ENCODE peak calls at places on chromosome 3, in four cellular contexts. O, N, M and Z are unnamed samples.

GRCh38 chr3:150736316-150736719 is 26.7 kb downstream of the SIAH2 start:
- DNase-seq in M (no peak), N (no peak), O (no peak), Z (no peak)

GRCh38 chr3:74167926-74168325 is 446.5 kb downstream of the CNTN3 start:
- DNase-seq in N (no peak), M (no peak), O (no peak), Z (no peak)

GRCh38 chr3:8709801-8710524 is 23.6 kb upstream of the CAV3 start:
- DNase-seq in O (no peak), N (no peak), M (no peak), Z (peak)

GRCh38 chr3:18580268-18580667 is 155.1 kb upstream of the SATB1 start:
- DNase-seq in N (no peak), M (peak), O (no peak), Z (no peak)

GRCh38 chr3:197444793-197445403 is 110.9 kb downstream of the BDH1 start:
- DNase-seq in N (peak), M (no peak), O (no peak), Z (no peak)

GRCh38 chr3:181725830-181726229 is 14.1 kb downstream of the SOX2 start:
- DNase-seq in O (no peak), M (no peak), N (no peak), Z (no peak)

GRCh38 chr3:62109534-62109933 is 263.8 kb downstream of the FEZF2 start:
- DNase-seq in O (no peak), M (peak), N (no peak), Z (no peak)

GRCh38 chr3:27311400-27311799 is 57.8 kb downstream of the NEK10 start:
- DNase-seq in M (peak), O (no peak), N (no peak), Z (no peak)

GRCh38 chr3:124157748-124158147 is 165.8 kb upstream of the ROPN1 start:
- DNase-seq in M (no peak), O (no peak), N (no peak), Z (no peak)

GRCh38 chr3:99925584-99925983 is 107.9 kb downstream of the CMSS1 start:
- DNase-seq in N (peak), O (peak), M (peak), Z (no peak)

GRCh38 chr3:148789156-148789555 is 38.5 kb upstream of the CPB1 start:
- DNase-seq in O (no peak), M (peak), N (no peak), Z (no peak)

GRCh38 chr3:16186565-16186964 is 12.1 kb downstream of the GALNT15 start:
- DNase-seq in N (no peak), O (no peak), M (no peak), Z (no peak)

GRCh38 chr3:76083992-76084391 is 298.6 kb upstream of the ZNF717 start:
- DNase-seq in N (no peak), O (no peak), M (peak), Z (no peak)

GRCh38 chr3:98699132-98699531 is 64.0 kb upstream of the ST3GAL6 start:
- DNase-seq in M (no peak), N (no peak), O (no peak), Z (no peak)

GRCh38 chr3:185089343-185089742 is 63.5 kb downstream of the C3orf70 start:
- DNase-seq in N (no peak), M (no peak), O (no peak), Z (no peak)

GRCh38 chr3:156497326-156497725 is 57.6 kb downstream of the SSR3 start:
- DNase-seq in O (no peak), M (peak), N (no peak), Z (no peak)

GRCh38 chr3:33003308-33003707 is 51.9 kb downstream of the CCR4 start:
- DNase-seq in N (no peak), O (no peak), M (no peak), Z (no peak)

GRCh38 chr3:136831461-136831860 is 12.5 kb downstream of the SLC35G2 start:
- DNase-seq in N (no peak), O (no peak), M (no peak), Z (no peak)

GRCh38 chr3:119781330-119782198 is at the start of gene NR1I2:
- DNase-seq in O (no peak), N (no peak), M (no peak), Z (no peak)
- TF ChIP-seq CTCF in O (no peak), N (no peak), M (no peak), Z (no peak)

GRCh38 chr3:10223676-10224639 is 24.3 kb upstream of the TATDN2 start:
- DNase-seq in N (no peak), M (no peak), O (no peak), Z (peak)
- TF ChIP-seq CTCF in N (no peak), M (no peak), O (no peak), Z (no peak)

GRCh38 chr3:7285502-7285901 is 424.6 kb downstream of the GRM7 start:
- DNase-seq in M (peak), O (no peak), N (no peak), Z (no peak)
- TF ChIP-seq CTCF in M (no peak), O (no peak), N (peak), Z (no peak)

GRCh38 chr3:81581966-81582599 is 179.4 kb downstream of the GBE1 start:
- DNase-seq in M (peak), N (no peak), O (peak), Z (peak)
- TF ChIP-seq CTCF in M (peak), N (peak), O (no peak), Z (peak)

GRCh38 chr3:4670352-4670751 is 177.2 kb downstream of the ITPR1 start:
- DNase-seq in M (no peak), O (no peak), N (no peak), Z (no peak)
- TF ChIP-seq CTCF in M (peak), O (no peak), N (no peak), Z (no peak)

DNA sequence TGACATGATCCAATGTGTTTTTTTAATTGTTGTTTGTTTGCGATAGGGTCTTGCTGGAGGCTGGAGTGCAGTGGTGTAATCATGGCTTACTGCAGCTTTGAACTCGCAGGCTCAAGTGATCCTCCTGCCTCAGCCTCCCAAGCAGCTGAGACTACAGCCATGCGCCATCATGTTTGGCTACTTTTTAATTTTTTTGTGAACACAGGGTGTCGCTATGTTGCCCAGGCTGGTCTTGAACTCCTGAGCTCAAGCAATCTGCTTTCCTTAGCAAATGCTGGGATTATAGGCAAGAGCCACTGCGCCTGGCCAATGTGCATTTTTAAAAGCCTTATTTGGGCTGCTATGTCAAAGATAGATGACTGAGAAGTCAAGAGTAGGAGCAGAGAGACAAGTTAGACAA is 123.0 kb downstream of the EDEM1 start:
- DNase-seq in N (no peak), M (no peak), O (no peak), Z (no peak)
- TF ChIP-seq CTCF in N (no peak), M (no peak), O (no peak), Z (no peak)